ENCODE peak calls at places on chromosome 1, in five cellular contexts. N is AG10803; U is tibial nerve; A is CD8-positive, alpha-beta memory T cell; R is coronary artery. W is an unnamed sample.

GRCh38 chr1:119680193-119680592 is 31.5 kb upstream of the PHGDH start:
- DNase-seq in A (no peak), N (no peak), U (no peak), R (no peak), W (no peak)

GRCh38 chr1:12153181-12153785 is 13.5 kb upstream of the TNFRSF1B start:
- DNase-seq in A (peak; percentile 25), R (no peak), N (peak; percentile 91), U (peak; percentile 69), W (no peak)

GRCh38 chr1:11550664-11551283 is 71.8 kb downstream of the DISP3 start:
- DNase-seq in N (peak; percentile 53), R (no peak), U (peak; percentile 13), A (no peak), W (peak; percentile 80)

GRCh38 chr1:116556289-116557006 is 14.4 kb downstream of the CD58 start:
- DNase-seq in U (no peak), N (peak; percentile 84), A (peak; percentile 63), R (peak; percentile 83), W (no peak)

GRCh38 chr1:107748529-107748928 is 216.5 kb downstream of the VAV3 start:
- DNase-seq in A (no peak), U (no peak), R (no peak), N (peak; percentile 48), W (no peak)

GRCh38 chr1:176843352-176844297 is 320.9 kb downstream of the ASTN1 start:
- DNase-seq in N (peak; percentile 77), A (no peak), R (no peak), U (peak; percentile 22), W (peak; percentile 18)

GRCh38 chr1:93878501-93878888 is 511 bp downstream of the DNTTIP2 start:
- DNase-seq in U (peak; percentile 20), N (peak; percentile 26), A (peak; percentile 63), R (peak; percentile 73), W (no peak)

GRCh38 chr1:41860771-41861170 is 58.0 kb downstream of the HIVEP3 start:
- DNase-seq in A (no peak), N (no peak), R (no peak), U (no peak), W (no peak)

GRCh38 chr1:152855661-152856060 is 4.1 kb upstream of the LCE7A start:
- DNase-seq in N (peak; percentile 41), R (no peak), U (no peak), A (no peak), W (no peak)

GRCh38 chr1:114207635-114208034 is 54.0 kb upstream of the SYT6 start:
- DNase-seq in N (no peak), U (no peak), R (no peak), A (no peak), W (no peak)

GRCh38 chr1:237012789-237013383 is 8.6 kb upstream of the MT1HL1 start:
- DNase-seq in R (peak; percentile 95), N (no peak), U (no peak), A (no peak), W (no peak)

GRCh38 chr1:196685506-196685905 is 33.7 kb downstream of the CFH start:
- DNase-seq in N (peak; percentile 5), R (no peak), U (no peak), A (no peak), W (no peak)

GRCh38 chr1:108957888-108958287 is 5.4 kb downstream of the CLCC1 start:
- DNase-seq in A (no peak), R (no peak), U (no peak), N (no peak), W (no peak)

GRCh38 chr1:115237023-115237422 is 101.0 kb downstream of the NGF start:
- DNase-seq in N (no peak), U (no peak), R (no peak), A (no peak), W (no peak)

GRCh38 chr1:52592637-52593323 is 9.4 kb upstream of the GPX7 start:
- DNase-seq in A (no peak), U (no peak), N (no peak), R (no peak), W (no peak)

GRCh38 chr1:61119085-61119484 is 36.7 kb downstream of the NFIA start:
- DNase-seq in R (no peak), N (no peak), A (no peak), U (no peak), W (no peak)

GRCh38 chr1:241895013-241895412 is 47.0 kb downstream of the EXO1 start:
- DNase-seq in N (no peak), A (no peak), R (no peak), U (no peak), W (no peak)

GRCh38 chr1:8523641-8524206 is 205.8 kb downstream of the SLC45A1 start:
- DNase-seq in N (no peak), R (no peak), U (no peak), A (no peak), W (no peak)
- H3K4me3 ChIP-seq in N (no peak overlapping the region), R (peak overlapping the region; percentile 21), U (no peak overlapping the region), A (peak overlapping the region; percentile 81), W (no peak overlapping the region)

DNA sequence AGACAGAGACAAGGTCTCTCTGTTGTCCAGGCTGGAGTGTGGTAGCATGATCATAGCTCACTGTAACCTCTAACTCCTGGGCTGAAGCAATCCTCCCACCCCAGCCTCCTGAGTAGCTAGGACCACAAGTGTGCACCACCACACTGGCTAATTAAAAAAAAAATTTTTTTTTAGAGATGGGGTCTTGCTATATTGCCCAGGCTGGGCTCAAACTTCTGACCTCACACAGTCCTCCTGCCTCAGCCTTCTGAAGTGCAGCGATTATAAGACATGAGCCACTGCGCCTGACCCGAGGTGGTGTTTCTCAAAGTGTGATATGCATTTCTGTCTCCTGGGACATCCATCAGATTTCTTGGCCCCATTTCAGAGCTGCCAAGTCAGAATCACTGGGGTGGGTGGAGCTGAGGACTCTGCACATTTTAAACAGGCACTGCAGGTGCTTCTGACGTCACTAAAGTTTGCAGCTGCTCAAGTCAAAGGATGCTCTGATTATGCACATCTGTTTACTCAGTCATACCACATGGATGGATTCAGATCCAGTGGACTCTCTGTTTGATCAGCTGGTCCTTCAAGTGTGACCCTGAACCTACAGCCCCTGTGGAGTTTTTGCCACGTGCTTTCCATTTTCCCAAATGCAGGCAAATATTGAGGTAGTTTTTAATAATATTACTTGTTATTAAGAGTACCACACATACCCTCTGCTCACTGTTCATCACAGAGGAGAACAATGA is 21.4 kb downstream of the TGFB2 start:
- DNase-seq in R (no peak), U (no peak), A (no peak), N (no peak), W (no peak)
- H3K4me3 ChIP-seq in R (no peak overlapping the region), U (no peak overlapping the region), A (no peak overlapping the region), N (no peak overlapping the region), W (no peak overlapping the region)

GRCh38 chr1:28173151-28173979 is 3.1 kb downstream of the PTAFR start:
- DNase-seq in A (no peak), U (no peak), R (no peak), N (no peak), W (no peak)

GRCh38 chr1:28173980-28174297 is 2.6 kb downstream of the PTAFR start:
- DNase-seq in A (no peak), R (no peak), N (peak; percentile 69), U (no peak), W (no peak)

GRCh38 chr1:28180310-28181305 is 4.1 kb upstream of the PTAFR start:
- DNase-seq in N (no peak), R (no peak), A (no peak), U (no peak), W (no peak)

GRCh38 chr1:28178690-28179485 is 2.4 kb upstream of the PTAFR start:
- DNase-seq in N (no peak), R (no peak), A (no peak), U (no peak), W (no peak)

GRCh38 chr1:28176492-28177470 is at the start of gene PTAFR:
- DNase-seq in N (no peak), U (no peak), R (no peak), A (no peak), W (no peak)
- H3K4me3 ChIP-seq in N (no peak within 1 kb of the TSS), U (peak within 1 kb of the TSS; percentile 36), R (peak within 1 kb of the TSS; percentile 54), A (no peak within 1 kb of the TSS), W (no peak within 1 kb of the TSS)

DNA sequence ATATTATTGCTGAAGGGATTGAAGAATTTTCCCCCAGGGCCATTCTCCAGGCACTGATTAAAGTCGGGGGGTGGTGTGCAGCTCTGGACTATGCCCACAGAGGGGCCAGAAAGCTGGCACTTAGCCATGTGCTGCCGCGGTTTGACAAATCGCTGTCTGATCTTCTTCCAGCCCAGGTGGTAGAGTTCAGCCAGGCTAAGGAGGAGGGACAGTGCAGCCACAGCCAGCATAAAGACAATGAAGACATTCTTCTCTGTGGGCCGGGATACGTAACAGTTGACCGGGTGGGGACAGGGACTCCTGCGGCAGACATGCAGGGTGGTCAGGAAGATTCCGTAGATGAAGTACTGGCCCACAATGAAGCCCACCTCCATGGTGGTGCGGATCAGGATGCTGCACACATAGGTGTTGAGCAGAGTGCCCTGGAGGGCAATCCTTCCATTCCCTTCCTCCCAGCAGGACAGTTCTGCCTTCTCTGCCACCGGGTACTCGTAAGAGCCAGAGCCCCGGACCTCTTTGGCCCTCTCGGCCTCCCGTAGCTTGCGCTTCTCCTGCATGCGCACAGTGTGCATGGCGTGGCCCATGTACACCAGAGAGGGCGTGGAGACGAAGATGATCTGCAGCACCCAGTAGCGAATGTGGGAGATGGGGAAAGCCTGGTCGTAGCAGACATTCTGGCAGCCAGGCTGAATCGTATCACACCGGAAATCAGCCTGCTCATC is 1.9 kb downstream of the GJA5 start:
- DNase-seq in R (no peak), N (no peak), U (no peak), A (no peak), W (no peak)
- H3K4me3 ChIP-seq in R (no peak overlapping the region), N (no peak overlapping the region), U (no peak overlapping the region), A (no peak overlapping the region), W (no peak overlapping the region)

DNA sequence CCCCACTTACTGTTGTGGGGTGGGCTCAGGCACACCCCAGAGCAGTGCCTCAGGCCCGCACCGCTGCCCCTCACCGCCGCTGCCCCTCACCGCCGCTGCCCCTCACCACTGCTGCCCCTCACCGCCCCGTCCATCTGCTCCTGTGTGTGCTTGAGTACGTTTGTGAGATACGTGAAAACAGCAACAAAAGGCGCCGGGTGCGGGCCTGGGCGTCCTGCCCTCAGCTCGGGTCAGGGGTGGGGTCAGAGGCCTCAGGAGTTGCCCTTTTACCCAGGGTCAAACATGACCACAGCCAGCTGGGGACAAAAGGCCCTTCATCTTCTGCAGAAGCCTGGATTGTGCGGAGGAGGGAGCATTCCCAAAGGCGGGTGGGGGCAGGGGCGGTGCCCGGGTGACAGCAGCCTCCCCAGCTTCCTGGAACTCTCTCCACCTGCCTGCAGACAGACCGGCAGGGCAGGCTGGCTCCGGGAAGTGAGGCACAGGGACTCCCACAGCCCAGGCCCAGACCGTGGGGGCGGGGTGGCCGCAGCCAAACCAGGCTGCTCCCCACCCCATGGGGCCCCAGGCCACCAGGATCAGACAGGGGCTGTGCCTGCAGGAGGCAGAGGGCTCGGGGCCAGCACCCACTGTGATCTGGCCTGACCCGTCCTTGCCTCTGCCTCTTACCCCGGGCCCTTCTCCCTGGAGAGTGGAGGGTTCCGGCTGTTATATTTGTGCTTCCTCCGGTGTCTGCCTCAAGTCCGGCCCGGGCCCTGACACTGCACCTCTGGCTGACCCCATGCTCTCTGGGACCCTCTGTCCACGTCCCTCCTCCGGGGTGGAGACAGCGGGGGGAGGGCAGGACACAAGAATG is 2.3 kb upstream of the VWA1 start:
- DNase-seq in A (no peak), U (peak; percentile 47), R (no peak), N (no peak), W (no peak)
- H3K4me3 ChIP-seq in A (no peak overlapping the region), U (peak overlapping the region; percentile 72), R (peak overlapping the region; percentile 72), N (no peak overlapping the region), W (no peak overlapping the region)

GRCh38 chr1:173416034-173416433 is 61.1 kb upstream of the PRDX6 start:
- DNase-seq in A (no peak), N (no peak), U (no peak), R (no peak), W (no peak)
- H3K4me3 ChIP-seq in A (no peak overlapping the region), N (no peak overlapping the region), U (no peak overlapping the region), R (no peak overlapping the region), W (no peak overlapping the region)

W was measured in Jurkat, Clone E6-1.